ENCODE peak calls at places on chromosomes 4 and X, in nine cellular contexts. One of them, this sample, is unnamed.

GRCh38 chr4:7714738-7715137 is 224.9 kb downstream of the AFAP1 start:
- DNase-seq in stomach: no peak
- DNase-seq in spleen: no peak
- DNase-seq in A549: no peak
- DNase-seq in Peyer's patch: no peak
- DNase-seq in transverse colon: no peak
- DNase-seq in right lobe of liver: no peak
- DNase-seq in HepG2: no peak
- DNase-seq in GM12892: no peak
- DNase-seq in this sample: no peak

GRCh38 chr4:55989716-55990115 is 41.0 kb downstream of the CEP135 start:
- DNase-seq in stomach: no peak
- DNase-seq in spleen: no peak
- DNase-seq in A549: no peak
- DNase-seq in Peyer's patch: no peak
- DNase-seq in transverse colon: no peak
- DNase-seq in right lobe of liver: no peak
- DNase-seq in HepG2: no peak
- DNase-seq in GM12892: no peak
- DNase-seq in this sample: no peak

GRCh38 chr4:70251250-70251944 is 9.0 kb downstream of the CSN3 start:
- DNase-seq in stomach: no peak
- DNase-seq in spleen: no peak
- DNase-seq in A549: no peak
- DNase-seq in Peyer's patch: no peak
- DNase-seq in transverse colon: no peak
- DNase-seq in right lobe of liver: no peak
- DNase-seq in HepG2: peak
- DNase-seq in GM12892: no peak
- DNase-seq in this sample: no peak

GRCh38 chr4:7581477-7581876 is 146.7 kb upstream of the PSAPL1 start:
- DNase-seq in stomach: no peak
- DNase-seq in spleen: no peak
- DNase-seq in A549: no peak
- DNase-seq in Peyer's patch: no peak
- DNase-seq in transverse colon: no peak
- DNase-seq in right lobe of liver: no peak
- DNase-seq in HepG2: no peak
- DNase-seq in GM12892: no peak
- DNase-seq in this sample: no peak

GRCh38 chrX:86379209-86379608 is 231.0 kb downstream of the DACH2 start:
- DNase-seq in stomach: no peak
- DNase-seq in spleen: no peak
- DNase-seq in A549: no peak
- DNase-seq in Peyer's patch: no peak
- DNase-seq in transverse colon: no peak
- DNase-seq in right lobe of liver: no peak
- DNase-seq in HepG2: peak
- DNase-seq in GM12892: no peak
- DNase-seq in this sample: no peak

GRCh38 chr4:126344472-126344871 is 1029.7 kb downstream of the FAT4 start:
- DNase-seq in stomach: no peak
- DNase-seq in spleen: no peak
- DNase-seq in A549: no peak
- DNase-seq in Peyer's patch: no peak
- DNase-seq in transverse colon: no peak
- DNase-seq in right lobe of liver: no peak
- DNase-seq in HepG2: no peak
- DNase-seq in GM12892: no peak
- DNase-seq in this sample: no peak

GRCh38 chr4:15778742-15779231 is 659 bp downstream of the CD38 start:
- DNase-seq in stomach: no peak
- DNase-seq in spleen: peak
- DNase-seq in A549: peak
- DNase-seq in Peyer's patch: peak
- DNase-seq in transverse colon: peak
- DNase-seq in right lobe of liver: peak
- DNase-seq in HepG2: no peak
- DNase-seq in GM12892: peak
- DNase-seq in this sample: peak

GRCh38 chr4:156109943-156110925 is 156.6 kb upstream of the CTSO start:
- DNase-seq in stomach: no peak
- DNase-seq in spleen: no peak
- DNase-seq in A549: peak
- DNase-seq in Peyer's patch: no peak
- DNase-seq in transverse colon: no peak
- DNase-seq in right lobe of liver: no peak
- DNase-seq in HepG2: no peak
- DNase-seq in GM12892: no peak
- DNase-seq in this sample: no peak

GRCh38 chrX:13008851-13009250 is 33.9 kb downstream of the TMSB4X start:
- DNase-seq in stomach: no peak
- DNase-seq in spleen: no peak
- DNase-seq in A549: no peak
- DNase-seq in Peyer's patch: no peak
- DNase-seq in transverse colon: no peak
- DNase-seq in right lobe of liver: no peak
- DNase-seq in HepG2: no peak
- DNase-seq in GM12892: no peak
- DNase-seq in this sample: no peak

GRCh38 chrX:140342410-140342809 is 162.5 kb downstream of the SOX3 start:
- DNase-seq in stomach: no peak
- DNase-seq in spleen: no peak
- DNase-seq in A549: no peak
- DNase-seq in Peyer's patch: no peak
- DNase-seq in transverse colon: no peak
- DNase-seq in right lobe of liver: no peak
- DNase-seq in HepG2: no peak
- DNase-seq in GM12892: no peak
- DNase-seq in this sample: no peak

GRCh38 chrX:140343226-140343873 is 161.5 kb downstream of the SOX3 start:
- DNase-seq in stomach: no peak
- DNase-seq in spleen: no peak
- DNase-seq in A549: no peak
- DNase-seq in Peyer's patch: no peak
- DNase-seq in transverse colon: no peak
- DNase-seq in right lobe of liver: no peak
- DNase-seq in HepG2: no peak
- DNase-seq in GM12892: no peak
- DNase-seq in this sample: no peak

DNA sequence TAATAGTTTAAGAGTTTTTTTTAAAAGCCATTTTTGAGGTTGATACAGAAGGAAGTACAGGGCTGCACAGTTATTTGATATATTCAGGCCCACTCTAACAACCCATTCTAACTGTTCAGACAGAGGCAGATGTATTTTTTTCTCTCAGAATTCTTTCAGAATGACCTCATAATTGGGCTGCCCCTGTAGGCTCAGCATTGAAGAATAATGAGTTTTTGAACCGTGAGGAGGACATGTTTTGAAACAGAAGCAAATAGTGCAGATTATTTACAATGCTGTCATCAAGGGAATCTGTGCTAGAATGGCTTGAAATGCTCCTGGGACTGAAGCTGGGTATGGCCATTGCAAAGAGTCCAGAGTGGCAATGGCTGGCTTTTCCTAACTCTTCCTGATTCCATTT is 158.2 kb downstream of the SOX3 start:
- DNase-seq in stomach: no peak
- DNase-seq in spleen: no peak
- DNase-seq in A549: no peak
- DNase-seq in Peyer's patch: no peak
- DNase-seq in transverse colon: no peak
- DNase-seq in right lobe of liver: no peak
- DNase-seq in HepG2: no peak
- DNase-seq in GM12892: no peak
- DNase-seq in this sample: no peak
- TF ChIP-seq POLR2A in stomach: no peak
- TF ChIP-seq POLR2A in spleen: no peak
- TF ChIP-seq POLR2A in A549: no peak
- TF ChIP-seq POLR2A in Peyer's patch: no peak
- TF ChIP-seq POLR2A in transverse colon: no peak
- TF ChIP-seq POLR2A in right lobe of liver: no peak
- TF ChIP-seq POLR2A in HepG2: no peak
- TF ChIP-seq POLR2A in GM12892: no peak
- TF ChIP-seq POLR2A in this sample: no peak

GRCh38 chr4:184775854-184776555 is 42.1 kb upstream of the CENPU start:
- DNase-seq in stomach: no peak
- DNase-seq in spleen: no peak
- DNase-seq in A549: no peak
- DNase-seq in Peyer's patch: no peak
- DNase-seq in transverse colon: no peak
- DNase-seq in right lobe of liver: no peak
- DNase-seq in HepG2: no peak
- DNase-seq in GM12892: no peak
- DNase-seq in this sample: no peak

GRCh38 chr4:184774152-184774551 is 40.3 kb upstream of the CENPU start:
- DNase-seq in stomach: no peak
- DNase-seq in spleen: no peak
- DNase-seq in A549: no peak
- DNase-seq in Peyer's patch: no peak
- DNase-seq in transverse colon: no peak
- DNase-seq in right lobe of liver: no peak
- DNase-seq in HepG2: no peak
- DNase-seq in GM12892: no peak
- DNase-seq in this sample: no peak

GRCh38 chr4:184776821-184777220 is 42.9 kb upstream of the CENPU start:
- DNase-seq in stomach: no peak
- DNase-seq in spleen: no peak
- DNase-seq in A549: no peak
- DNase-seq in Peyer's patch: no peak
- DNase-seq in transverse colon: no peak
- DNase-seq in right lobe of liver: no peak
- DNase-seq in HepG2: no peak
- DNase-seq in GM12892: no peak
- DNase-seq in this sample: no peak

GRCh38 chr4:184782731-184783472 is 42.9 kb downstream of the ACSL1 start:
- DNase-seq in stomach: no peak
- DNase-seq in spleen: peak
- DNase-seq in A549: no peak
- DNase-seq in Peyer's patch: no peak
- DNase-seq in transverse colon: no peak
- DNase-seq in right lobe of liver: no peak
- DNase-seq in HepG2: no peak
- DNase-seq in GM12892: no peak
- DNase-seq in this sample: no peak

DNA sequence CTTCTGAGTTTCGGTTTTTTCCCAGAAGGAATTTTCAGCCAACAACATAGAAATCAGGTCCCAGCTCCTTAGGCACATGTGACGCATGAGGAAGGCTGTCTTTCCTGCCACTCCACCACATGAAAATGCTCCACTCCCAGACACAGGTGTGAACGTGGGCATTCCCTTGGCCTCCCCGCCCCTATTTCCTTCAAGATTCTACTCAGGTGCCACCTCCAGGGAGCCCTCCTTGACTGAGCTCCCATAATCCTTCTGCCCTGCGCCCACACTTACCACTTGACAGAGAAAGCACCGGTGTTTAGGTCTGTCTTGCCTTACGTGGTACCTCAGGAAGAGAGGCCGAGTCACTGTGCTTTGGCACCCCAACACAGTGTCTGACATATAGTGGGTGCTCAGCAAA is 44.4 kb upstream of the CENPU start:
- DNase-seq in stomach: no peak
- DNase-seq in spleen: no peak
- DNase-seq in A549: no peak
- DNase-seq in Peyer's patch: no peak
- DNase-seq in transverse colon: no peak
- DNase-seq in right lobe of liver: no peak
- DNase-seq in HepG2: no peak
- DNase-seq in GM12892: no peak
- DNase-seq in this sample: no peak
- TF ChIP-seq POLR2A in stomach: no peak
- TF ChIP-seq POLR2A in spleen: no peak
- TF ChIP-seq POLR2A in A549: no peak
- TF ChIP-seq POLR2A in Peyer's patch: no peak
- TF ChIP-seq POLR2A in transverse colon: no peak
- TF ChIP-seq POLR2A in right lobe of liver: no peak
- TF ChIP-seq POLR2A in HepG2: no peak
- TF ChIP-seq POLR2A in GM12892: peak
- TF ChIP-seq POLR2A in this sample: no peak

DNA sequence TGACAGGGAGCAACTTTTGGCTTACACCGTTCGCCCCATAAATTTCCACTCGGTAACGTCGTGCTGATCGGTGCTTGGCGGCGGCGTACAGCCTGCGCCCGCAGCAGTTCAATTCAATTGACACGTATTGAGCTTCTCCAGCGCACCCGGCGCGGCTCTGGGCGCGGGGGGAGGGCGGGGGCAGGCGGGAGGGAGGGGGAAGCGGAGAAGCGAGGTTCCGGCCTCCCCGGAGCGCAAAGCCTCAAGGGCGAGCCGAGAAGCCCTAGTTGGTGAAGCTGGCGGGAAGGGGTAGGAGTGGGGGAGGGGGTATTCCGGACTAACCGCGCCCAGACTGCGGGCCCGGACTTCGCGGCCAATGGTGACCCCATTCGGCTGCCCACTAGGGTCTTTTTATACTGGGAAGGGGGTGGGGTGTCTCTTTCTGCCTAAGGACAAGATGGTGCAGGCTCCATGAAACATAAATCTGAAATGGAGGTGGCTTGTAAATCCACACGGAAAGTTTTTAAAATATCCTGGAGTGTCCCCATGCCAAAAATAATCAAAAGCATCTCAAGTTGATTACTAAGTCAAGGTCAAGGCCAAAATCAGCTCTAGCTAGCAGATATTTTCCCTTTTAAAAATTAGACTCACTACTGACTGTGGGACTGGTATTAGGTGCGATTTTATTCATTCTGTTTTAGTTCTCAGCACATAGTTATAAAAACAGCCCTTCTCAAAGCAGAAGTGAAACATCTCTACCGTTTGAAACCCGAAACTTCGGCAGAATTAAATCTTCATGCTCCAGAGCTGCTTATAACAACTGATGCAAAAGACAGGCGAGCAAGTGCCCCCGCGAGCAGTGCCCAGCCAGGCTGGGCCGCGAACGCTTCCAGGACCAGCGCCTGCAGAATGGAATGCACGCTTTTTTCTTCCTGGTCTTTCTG is 1.5 kb upstream of the BCOR start:
- DNase-seq in stomach: no peak
- DNase-seq in spleen: peak
- DNase-seq in A549: peak
- DNase-seq in Peyer's patch: peak
- DNase-seq in transverse colon: peak
- DNase-seq in right lobe of liver: peak
- DNase-seq in HepG2: no peak
- DNase-seq in GM12892: peak
- DNase-seq in this sample: peak
- TF ChIP-seq POLR2A in stomach: no peak
- TF ChIP-seq POLR2A in spleen: no peak
- TF ChIP-seq POLR2A in A549: no peak
- TF ChIP-seq POLR2A in Peyer's patch: no peak
- TF ChIP-seq POLR2A in transverse colon: no peak
- TF ChIP-seq POLR2A in right lobe of liver: no peak
- TF ChIP-seq POLR2A in HepG2: no peak
- TF ChIP-seq POLR2A in GM12892: no peak
- TF ChIP-seq POLR2A in this sample: no peak

GRCh38 chrX:11119295-11119943 is 8.3 kb downstream of the HCCS start:
- DNase-seq in stomach: no peak
- DNase-seq in spleen: no peak
- DNase-seq in A549: no peak
- DNase-seq in Peyer's patch: no peak
- DNase-seq in transverse colon: no peak
- DNase-seq in right lobe of liver: no peak
- DNase-seq in HepG2: no peak
- DNase-seq in GM12892: no peak
- DNase-seq in this sample: no peak
- TF ChIP-seq POLR2A in stomach: no peak
- TF ChIP-seq POLR2A in spleen: no peak
- TF ChIP-seq POLR2A in A549: no peak
- TF ChIP-seq POLR2A in Peyer's patch: no peak
- TF ChIP-seq POLR2A in transverse colon: no peak
- TF ChIP-seq POLR2A in right lobe of liver: no peak
- TF ChIP-seq POLR2A in HepG2: no peak
- TF ChIP-seq POLR2A in GM12892: no peak
- TF ChIP-seq POLR2A in this sample: no peak